ENCODE peak calls at places on chromosomes 13 and 19, in eight cellular contexts. B is transverse colon, M is uterus, N is thoracic aorta, I is lower lobe of right lung, J is left lung, D is heart left ventricle, T is ovary. Y is an unnamed sample. For H3K4me1 and H3K36me3, the result is how much of the 10 kb centered on the place peaks cover.

GRCh38 chr19:42552086-42553065 is 24.1 kb upstream of the CEACAM1 start:
- DNase-seq in B (no peak), M (no peak), N (no peak), I (no peak), J (no peak), D (no peak), T (no peak), Y (no peak)

GRCh38 chr19:51124729-51125128 is at the start of gene SIGLEC9:
- DNase-seq in B (peak), M (no peak), N (no peak), I (peak), J (peak), D (peak), T (peak), Y (peak)

GRCh38 chr13:95317037-95317989 is 16.1 kb upstream of the ABCC4 start:
- DNase-seq in B (no peak), M (no peak), N (no peak), I (no peak), J (no peak), D (no peak), T (peak), Y (no peak)

GRCh38 chr13:33277946-33278345 is 7.6 kb downstream of the STARD13 start:
- DNase-seq in B (no peak), M (peak), N (no peak), I (no peak), J (no peak), D (no peak), T (no peak), Y (no peak)

GRCh38 chr13:72180253-72180952 is 313.4 kb upstream of the DACH1 start:
- DNase-seq in B (no peak), M (no peak), N (no peak), I (no peak), J (no peak), D (no peak), T (no peak), Y (no peak)

GRCh38 chr13:97561182-97561581 is 127.2 kb downstream of the RAP2A start:
- DNase-seq in B (no peak), M (no peak), N (no peak), I (no peak), J (no peak), D (no peak), T (no peak), Y (no peak)

GRCh38 chr13:98460519-98460918 is 116.4 kb downstream of the STK24 start:
- DNase-seq in B (no peak), M (no peak), N (no peak), I (no peak), J (no peak), D (no peak), T (no peak), Y (no peak)

GRCh38 chr13:48562296-48563066 is 29.6 kb upstream of the RCBTB2 start:
- DNase-seq in B (peak), M (no peak), N (no peak), I (no peak), J (no peak), D (no peak), T (no peak), Y (peak)

GRCh38 chr19:15260939-15261338 is 28.7 kb upstream of the EPHX3 start:
- DNase-seq in B (no peak), M (no peak), N (no peak), I (no peak), J (peak), D (no peak), T (no peak), Y (no peak)

GRCh38 chr13:64855506-64855905 is 2374.6 kb downstream of the PCDH9 start:
- DNase-seq in B (no peak), M (no peak), N (no peak), I (no peak), J (no peak), D (no peak), T (no peak), Y (no peak)

GRCh38 chr13:42363941-42364612 is 92.1 kb downstream of the AKAP11 start:
- DNase-seq in B (no peak), M (no peak), N (no peak), I (no peak), J (no peak), D (no peak), T (no peak), Y (no peak)

GRCh38 chr13:27358420-27358819 is 66.0 kb upstream of the GTF3A start:
- DNase-seq in B (no peak), M (no peak), N (no peak), I (no peak), J (no peak), D (no peak), T (no peak), Y (no peak)

GRCh38 chr19:36060430-36060829 is 5.7 kb downstream of the WDR62 start:
- DNase-seq in B (peak), M (peak), N (no peak), I (no peak), J (no peak), D (peak), T (peak), Y (peak)

GRCh38 chr13:92510416-92510815 is 716.2 kb upstream of the GPC6 start:
- DNase-seq in B (no peak), M (no peak), N (no peak), I (no peak), J (no peak), D (no peak), T (no peak), Y (no peak)

GRCh38 chr19:2503521-2504109 is 27.7 kb downstream of the GADD45B start:
- DNase-seq in B (no peak), M (no peak), N (no peak), I (peak), J (no peak), D (no peak), T (no peak), Y (no peak)

GRCh38 chr19:37990362-37990761 is 83.4 kb downstream of the SIPA1L3 start:
- DNase-seq in B (no peak), M (no peak), N (no peak), I (no peak), J (no peak), D (no peak), T (no peak), Y (no peak)

GRCh38 chr13:27057817-27058216 is 113.8 kb downstream of the USP12 start:
- DNase-seq in B (no peak), M (no peak), N (no peak), I (no peak), J (no peak), D (no peak), T (no peak), Y (no peak)

GRCh38 chr19:32924200-32924599 is 47.6 kb downstream of the CEP89 start:
- DNase-seq in B (peak), M (no peak), N (no peak), I (no peak), J (no peak), D (no peak), T (no peak), Y (peak)

GRCh38 chr13:98419786-98420559 is 156.9 kb downstream of the STK24 start:
- DNase-seq in B (no peak), M (no peak), N (no peak), I (no peak), J (no peak), D (no peak), T (no peak), Y (no peak)

GRCh38 chr13:48828962-48829405 is 146.7 kb upstream of the FNDC3A start:
- DNase-seq in B (no peak), M (no peak), N (no peak), I (no peak), J (no peak), D (no peak), T (no peak), Y (no peak)

GRCh38 chr19:6270076-6270745 is 9.6 kb downstream of the MLLT1 start:
- DNase-seq in B (no peak), M (no peak), N (no peak), I (no peak), J (no peak), D (no peak), T (peak), Y (no peak)
- H3K4me1 ChIP-seq in B (under half), M (under half), N (under half), I (half or more), J (half or more), D (half or more), T (under half), Y (under half)

GRCh38 chr19:313169-313987 is 22.2 kb upstream of the PLPP2 start:
- DNase-seq in B (no peak), M (no peak), N (no peak), I (no peak), J (peak), D (no peak), T (no peak), Y (no peak)
- H3K36me3 ChIP-seq in B (under half), M (under half), N (under half), I (half or more), J (half or more), D (under half), T (under half), Y (under half)

GRCh38 chr13:31240921-31241320 is 41.1 kb downstream of the B3GLCT start:
- DNase-seq in B (no peak), M (no peak), N (no peak), I (no peak), J (no peak), D (no peak), T (no peak), Y (no peak)

GRCh38 chr13:31234729-31235128 is 35.0 kb downstream of the B3GLCT start:
- DNase-seq in B (no peak), M (no peak), N (no peak), I (no peak), J (no peak), D (no peak), T (no peak), Y (no peak)

GRCh38 chr13:31236211-31236786 is 36.5 kb downstream of the B3GLCT start:
- DNase-seq in B (no peak), M (peak), N (no peak), I (no peak), J (no peak), D (no peak), T (no peak), Y (no peak)
- TF ChIP-seq CTCF in B (peak), M (peak), N (peak), I (peak), J (peak), D (peak), T (peak), Y (peak)

GRCh38 chr13:40143559-40143958 is 488.1 kb downstream of the COG6 start:
- DNase-seq in B (no peak), M (no peak), N (no peak), I (no peak), J (no peak), D (no peak), T (no peak), Y (no peak)
- H3K4me1 ChIP-seq in B (under half), M (under half), N (under half), I (under half), J (under half), D (under half), T (under half), Y (under half)

DNA sequence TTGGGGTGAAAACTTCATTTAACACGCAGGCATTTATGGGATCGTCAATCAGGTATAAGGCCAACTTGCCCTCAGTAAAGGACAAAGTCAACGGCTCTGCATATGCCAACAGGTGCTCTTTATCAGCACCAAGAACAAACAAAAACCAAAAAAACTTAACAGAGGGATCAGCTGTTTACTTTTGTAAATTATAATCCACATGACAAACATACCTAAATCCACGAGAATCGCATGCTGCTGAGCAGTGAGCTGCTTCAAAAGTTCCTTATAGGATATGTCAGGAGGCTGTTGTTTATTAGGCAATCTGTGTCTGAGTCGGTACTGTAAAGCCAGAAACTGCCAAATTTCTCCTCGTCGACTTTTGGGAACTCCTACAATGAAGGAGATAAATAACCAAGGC is 179.9 kb downstream of the TBC1D4 start:
- DNase-seq in B (no peak), M (no peak), N (no peak), I (no peak), J (no peak), D (no peak), T (no peak), Y (no peak)
- H3K36me3 ChIP-seq in B (under half), M (under half), N (under half), I (under half), J (under half), D (under half), T (under half), Y (under half)

GRCh38 chr19:12794936-12795335 is 3.6 kb downstream of the JUNB start:
- DNase-seq in B (no peak), M (no peak), N (no peak), I (no peak), J (peak), D (no peak), T (no peak), Y (no peak)

GRCh38 chr19:12794196-12794921 is 3.1 kb downstream of the JUNB start:
- DNase-seq in B (no peak), M (no peak), N (no peak), I (no peak), J (no peak), D (no peak), T (no peak), Y (no peak)

GRCh38 chr19:12792853-12793289 is 1.6 kb downstream of the JUNB start:
- DNase-seq in B (peak), M (no peak), N (no peak), I (no peak), J (no peak), D (no peak), T (peak), Y (peak)

GRCh38 chr19:12792048-12792852 is 964 bp downstream of the JUNB start:
- DNase-seq in B (peak), M (peak), N (no peak), I (peak), J (peak), D (peak), T (peak), Y (peak)

DNA sequence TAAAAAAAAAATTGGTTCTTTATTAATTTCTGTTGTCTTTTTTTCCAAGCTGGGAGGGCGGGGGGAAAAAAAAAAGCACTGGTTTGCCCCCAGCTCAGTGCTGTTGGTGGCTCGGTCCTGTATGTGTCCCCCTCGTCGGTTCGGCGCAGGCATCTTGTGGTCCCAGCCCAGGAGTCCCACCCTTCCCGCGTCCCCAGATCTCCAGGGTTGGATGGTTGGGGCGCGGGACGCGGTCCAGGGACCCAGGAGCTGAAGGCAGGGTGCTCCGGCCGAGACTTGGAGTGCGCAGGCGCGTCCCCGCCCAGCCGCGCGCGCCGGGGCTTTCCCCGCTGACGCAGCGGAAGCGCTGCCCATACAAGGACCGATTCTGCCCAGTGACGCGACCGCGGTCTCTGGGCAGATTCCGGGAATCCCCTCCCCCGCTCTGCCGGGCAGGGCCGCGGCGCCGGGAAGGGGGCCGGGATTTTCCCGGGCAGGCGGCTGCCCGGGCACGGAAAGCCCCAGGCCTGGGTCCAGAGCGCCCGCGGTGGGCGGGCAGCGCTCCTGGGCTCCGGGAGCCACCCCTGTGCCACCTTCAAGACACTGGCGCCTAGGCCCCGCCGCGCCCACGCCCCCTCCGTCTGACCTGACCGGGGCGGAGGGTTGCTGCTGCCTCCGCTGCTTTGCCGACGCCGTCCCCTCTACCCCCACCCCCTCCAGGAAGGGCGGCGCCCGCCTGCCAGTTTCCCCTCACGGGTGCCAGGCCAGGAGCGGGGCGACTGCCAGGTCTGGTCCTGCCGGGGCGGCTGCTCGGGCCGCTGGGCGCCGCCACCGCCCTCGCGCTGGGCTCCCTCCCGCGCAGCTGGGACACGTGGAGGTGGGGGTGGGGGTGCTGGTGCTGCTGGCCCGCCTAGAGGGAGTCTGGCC is 2.3 kb downstream of the JUNB start:
- DNase-seq in B (peak), M (peak), N (no peak), I (peak), J (peak), D (peak), T (peak), Y (peak)
- TF ChIP-seq CTCF in B (no peak), M (no peak), N (peak), I (no peak), J (peak), D (no peak), T (no peak), Y (no peak)

DNA sequence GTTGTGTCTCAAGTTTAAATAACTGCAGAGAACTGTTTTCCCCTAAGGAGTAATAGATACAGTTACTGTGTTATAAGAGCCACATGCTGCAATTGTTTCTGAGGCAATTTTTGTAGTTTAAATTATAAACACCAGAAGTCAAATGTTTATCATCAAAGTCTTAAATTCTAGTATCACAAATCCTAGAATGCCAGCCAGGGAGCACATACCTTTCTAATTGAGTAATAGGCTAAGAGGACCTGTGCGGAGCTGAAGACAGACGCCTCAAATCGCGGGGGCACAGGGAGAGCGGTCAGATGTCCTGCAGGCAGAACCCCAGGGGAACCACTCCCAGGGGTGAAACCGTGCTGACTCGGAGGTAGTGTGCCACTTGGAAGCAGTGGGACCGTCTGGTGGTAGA is 65.2 kb upstream of the TNFRSF19 start:
- DNase-seq in B (no peak), M (no peak), N (no peak), I (no peak), J (no peak), D (peak), T (no peak), Y (no peak)
- H3K4me1 ChIP-seq in B (under half), M (under half), N (under half), I (under half), J (under half), D (under half), T (under half), Y (under half)

DNA sequence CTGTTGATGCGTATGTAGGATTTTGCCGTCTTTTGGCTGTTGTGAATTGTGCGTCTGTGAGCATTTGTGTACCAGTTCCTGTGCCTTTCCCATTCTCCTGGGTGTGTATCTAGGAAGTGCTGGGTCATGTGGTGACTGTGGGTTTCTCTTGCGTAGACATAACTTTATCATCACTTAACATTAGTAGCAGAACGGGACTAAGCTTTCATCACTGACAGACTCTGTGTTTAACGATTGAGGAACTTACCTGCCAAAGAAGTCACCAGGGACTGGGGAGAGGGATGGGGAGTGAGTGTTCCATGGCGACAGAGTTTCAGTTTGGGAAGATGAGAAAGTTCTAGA is 15.0 kb downstream of the FZR1 start:
- DNase-seq in B (no peak), M (no peak), N (no peak), I (no peak), J (no peak), D (no peak), T (no peak), Y (no peak)
- H3K36me3 ChIP-seq in B (under half), M (under half), N (under half), I (half or more), J (half or more), D (under half), T (under half), Y (under half)

DNA sequence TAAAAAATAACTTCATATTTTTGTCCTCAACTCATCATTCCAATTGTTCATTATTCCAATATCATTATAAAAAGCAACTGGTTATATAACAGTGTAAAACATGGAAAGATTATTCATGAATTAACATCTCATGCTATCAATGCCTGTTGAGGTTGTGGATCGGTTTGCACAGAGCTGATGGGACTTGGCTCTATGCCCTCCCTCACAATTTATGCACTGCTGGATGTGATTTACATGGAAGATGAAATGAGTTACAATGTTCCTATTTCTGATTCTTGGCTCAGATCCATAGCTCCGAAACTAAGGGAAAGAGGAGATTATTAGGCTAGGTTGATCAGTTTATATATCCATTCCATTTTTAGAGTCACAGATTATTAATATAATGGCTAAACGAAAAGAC is 38.6 kb downstream of the SCEL start:
- DNase-seq in B (no peak), M (no peak), N (no peak), I (no peak), J (no peak), D (no peak), T (no peak), Y (no peak)
- TF ChIP-seq CTCF in B (no peak), M (no peak), N (no peak), I (no peak), J (no peak), D (no peak), T (no peak), Y (no peak)

DNA sequence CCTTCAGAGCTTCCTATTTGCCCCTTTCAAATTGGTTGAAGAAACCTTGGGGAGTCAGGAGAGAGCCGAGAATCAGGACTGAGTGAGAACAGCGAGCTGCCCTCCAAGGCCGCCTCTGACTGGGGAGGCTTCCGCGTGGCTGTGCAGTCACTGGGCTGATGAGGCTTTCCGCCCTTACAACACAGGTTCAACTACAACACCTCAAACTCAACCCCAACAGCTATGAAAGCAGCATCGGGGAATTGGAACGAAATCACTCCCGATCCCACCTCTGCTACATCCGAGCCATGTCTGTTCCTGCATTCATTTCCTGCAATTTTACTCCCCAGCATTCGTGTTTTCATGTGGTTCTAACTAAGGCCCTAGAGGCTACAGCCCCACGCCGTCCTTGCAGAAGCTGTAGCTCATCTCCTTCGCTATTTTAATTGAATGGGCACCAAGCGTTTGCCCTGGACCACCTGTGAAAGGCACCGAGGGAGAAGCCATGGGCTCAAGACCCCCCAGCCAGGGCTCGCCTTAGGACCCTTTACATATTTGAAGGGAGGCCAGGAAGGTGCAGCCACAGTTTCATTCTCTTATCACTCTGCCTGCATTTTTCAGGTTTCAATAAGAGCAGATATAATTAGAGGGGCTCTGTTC is 12.3 kb upstream of the RASA3 start:
- DNase-seq in B (peak), M (no peak), N (no peak), I (no peak), J (no peak), D (no peak), T (peak), Y (no peak)
- H3K4me1 ChIP-seq in B (under half), M (under half), N (under half), I (under half), J (under half), D (under half), T (under half), Y (under half)